ENCODE peak calls at places on chromosomes 11 and 22, in four cellular contexts. One of them, this sample, is unnamed.

GRCh38 chr11:117282956-117283355 is 8.2 kb upstream of the BACE1-AS start:
- DNase-seq in gastrocnemius medialis: no peak
- DNase-seq in uterus: no peak
- DNase-seq in H1: no peak
- DNase-seq in this sample: no peak

GRCh38 chr11:65420506-65421203 is 1.9 kb upstream of the NEAT1 start:
- DNase-seq in gastrocnemius medialis: no peak
- DNase-seq in H1: no peak
- DNase-seq in uterus: no peak
- DNase-seq in this sample: no peak

GRCh38 chr11:95074806-95075563 is 8.3 kb downstream of the SRSF8 start:
- DNase-seq in gastrocnemius medialis: peak
- DNase-seq in H1: no peak
- DNase-seq in uterus: no peak
- DNase-seq in this sample: no peak

GRCh38 chr11:3095712-3096361 is 38.6 kb upstream of the CARS1 start:
- DNase-seq in gastrocnemius medialis: no peak
- DNase-seq in H1: peak
- DNase-seq in uterus: peak
- DNase-seq in this sample: no peak

GRCh38 chr22:48135641-48136040 is 1373.2 kb downstream of the TBC1D22A start:
- DNase-seq in uterus: no peak
- DNase-seq in gastrocnemius medialis: no peak
- DNase-seq in H1: no peak
- DNase-seq in this sample: no peak

GRCh38 chr22:33807465-33807864 is 112.8 kb downstream of the LARGE1 start:
- DNase-seq in uterus: no peak
- DNase-seq in gastrocnemius medialis: no peak
- DNase-seq in H1: no peak
- DNase-seq in this sample: no peak

GRCh38 chr22:41410311-41410751 is 28.6 kb downstream of the TEF start:
- DNase-seq in gastrocnemius medialis: peak
- DNase-seq in uterus: no peak
- DNase-seq in H1: no peak
- DNase-seq in this sample: peak

GRCh38 chr22:44155115-44155514 is 25.6 kb upstream of the PARVG start:
- DNase-seq in H1: no peak
- DNase-seq in gastrocnemius medialis: no peak
- DNase-seq in uterus: no peak
- DNase-seq in this sample: no peak

GRCh38 chr11:1118755-1119275 is 38.9 kb upstream of the MUC5AC start:
- DNase-seq in uterus: no peak
- DNase-seq in H1: no peak
- DNase-seq in gastrocnemius medialis: no peak
- DNase-seq in this sample: no peak

GRCh38 chr22:41905411-41906202 is 9.3 kb downstream of the SHISA8 start:
- DNase-seq in uterus: no peak
- DNase-seq in gastrocnemius medialis: no peak
- DNase-seq in H1: no peak
- DNase-seq in this sample: no peak

GRCh38 chr11:70568504-70569172 is 170.3 kb downstream of the CTTN start:
- DNase-seq in H1: peak
- DNase-seq in gastrocnemius medialis: no peak
- DNase-seq in uterus: peak
- DNase-seq in this sample: no peak

GRCh38 chr11:108966978-108967377 is 302.1 kb downstream of the DDX10 start:
- DNase-seq in gastrocnemius medialis: no peak
- DNase-seq in H1: no peak
- DNase-seq in uterus: no peak
- DNase-seq in this sample: no peak

GRCh38 chr11:104003491-104003890 is 32.9 kb upstream of the DDI1 start:
- DNase-seq in gastrocnemius medialis: no peak
- DNase-seq in uterus: no peak
- DNase-seq in H1: no peak
- DNase-seq in this sample: no peak

GRCh38 chr11:31237819-31238771 is 131.4 kb downstream of the DCDC1 start:
- DNase-seq in gastrocnemius medialis: no peak
- DNase-seq in uterus: no peak
- DNase-seq in H1: no peak
- DNase-seq in this sample: no peak

GRCh38 chr11:99973993-99974392 is 713.1 kb upstream of the ARHGAP42 start:
- DNase-seq in uterus: no peak
- DNase-seq in gastrocnemius medialis: no peak
- DNase-seq in H1: no peak
- DNase-seq in this sample: no peak

GRCh38 chr11:64887757-64888405 is 9.5 kb upstream of the EHD1 start:
- DNase-seq in uterus: peak
- DNase-seq in gastrocnemius medialis: peak
- DNase-seq in H1: peak
- DNase-seq in this sample: peak

GRCh38 chr22:36439481-36440271 is 41.8 kb downstream of the TXN2 start:
- DNase-seq in gastrocnemius medialis: no peak
- DNase-seq in H1: no peak
- DNase-seq in uterus: peak
- DNase-seq in this sample: no peak

GRCh38 chr11:24295360-24295759 is 201.5 kb upstream of the LUZP2 start:
- DNase-seq in gastrocnemius medialis: no peak
- DNase-seq in H1: no peak
- DNase-seq in uterus: no peak
- DNase-seq in this sample: no peak

GRCh38 chr11:14237333-14237988 is 121.5 kb downstream of the RRAS2 start:
- DNase-seq in H1: no peak
- DNase-seq in uterus: no peak
- DNase-seq in gastrocnemius medialis: no peak
- DNase-seq in this sample: no peak

GRCh38 chr22:37996515-37997246 is 12.3 kb upstream of the SOX10 start:
- DNase-seq in uterus: no peak
- DNase-seq in H1: no peak
- DNase-seq in gastrocnemius medialis: no peak
- DNase-seq in this sample: no peak

GRCh38 chr11:134575504-134576230 is 163.6 kb upstream of the B3GAT1 start:
- DNase-seq in H1: peak
- DNase-seq in uterus: no peak
- DNase-seq in gastrocnemius medialis: no peak
- DNase-seq in this sample: no peak

GRCh38 chr11:28903716-28904115 is 795.5 kb downstream of the METTL15 start:
- DNase-seq in uterus: no peak
- DNase-seq in gastrocnemius medialis: no peak
- DNase-seq in H1: no peak
- DNase-seq in this sample: no peak

GRCh38 chr11:120326845-120327281 is 1.8 kb downstream of the TLCD5 start:
- DNase-seq in uterus: no peak
- DNase-seq in gastrocnemius medialis: no peak
- DNase-seq in H1: no peak
- DNase-seq in this sample: no peak

GRCh38 chr11:102842930-102843329 is 479 bp downstream of the MMP3 start:
- DNase-seq in uterus: no peak
- DNase-seq in H1: no peak
- DNase-seq in gastrocnemius medialis: no peak
- DNase-seq in this sample: no peak

GRCh38 chr11:19073454-19074415 is 13.2 kb upstream of the MRGPRX2 start:
- DNase-seq in H1: peak
- DNase-seq in uterus: no peak
- DNase-seq in gastrocnemius medialis: no peak
- DNase-seq in this sample: no peak

GRCh38 chr11:26964335-26964734 is 29.6 kb upstream of the FIBIN start:
- DNase-seq in uterus: no peak
- DNase-seq in H1: no peak
- DNase-seq in gastrocnemius medialis: no peak
- DNase-seq in this sample: no peak

GRCh38 chr11:44729065-44729464 is 2.3 kb downstream of the TSPAN18 start:
- DNase-seq in H1: no peak
- DNase-seq in uterus: no peak
- DNase-seq in gastrocnemius medialis: no peak
- DNase-seq in this sample: no peak

GRCh38 chr22:49215840-49216239 is 611.8 kb downstream of the BRD1 start:
- DNase-seq in gastrocnemius medialis: no peak
- DNase-seq in H1: no peak
- DNase-seq in uterus: no peak
- DNase-seq in this sample: no peak

GRCh38 chr11:118497831-118498230 is 29.4 kb upstream of the TTC36 start:
- DNase-seq in uterus: no peak
- DNase-seq in H1: no peak
- DNase-seq in gastrocnemius medialis: no peak
- DNase-seq in this sample: no peak

GRCh38 chr11:117010808-117011540 is 87.3 kb downstream of the SIK3 start:
- DNase-seq in H1: no peak
- DNase-seq in uterus: peak
- DNase-seq in gastrocnemius medialis: no peak
- DNase-seq in this sample: no peak

GRCh38 chr11:46254135-46254491 is 23.3 kb upstream of the CREB3L1 start:
- DNase-seq in H1: no peak
- DNase-seq in gastrocnemius medialis: no peak
- DNase-seq in uterus: no peak
- DNase-seq in this sample: no peak

GRCh38 chr22:25078591-25078990 is 121.1 kb upstream of the CRYBB3 start:
- DNase-seq in gastrocnemius medialis: no peak
- DNase-seq in H1: no peak
- DNase-seq in uterus: no peak
- DNase-seq in this sample: no peak

GRCh38 chr22:38258895-38259294 is 13.9 kb downstream of the TMEM184B start:
- DNase-seq in uterus: peak
- DNase-seq in gastrocnemius medialis: no peak
- DNase-seq in H1: no peak
- DNase-seq in this sample: peak

GRCh38 chr11:114080219-114080618 is 20.7 kb downstream of the ZBTB16 start:
- DNase-seq in H1: no peak
- DNase-seq in uterus: no peak
- DNase-seq in gastrocnemius medialis: peak
- DNase-seq in this sample: no peak

GRCh38 chr11:10927533-10927932 is 69.7 kb upstream of the ZBED5 start:
- DNase-seq in uterus: no peak
- DNase-seq in gastrocnemius medialis: no peak
- DNase-seq in H1: no peak
- DNase-seq in this sample: no peak

GRCh38 chr22:46581580-46582244 is 38.5 kb upstream of the GRAMD4 start:
- DNase-seq in H1: no peak
- DNase-seq in uterus: no peak
- DNase-seq in gastrocnemius medialis: no peak
- DNase-seq in this sample: no peak
- H3K27ac ChIP-seq in H1: no peak
- H3K27ac ChIP-seq in uterus: no peak
- H3K27ac ChIP-seq in gastrocnemius medialis: peak
- H3K27ac ChIP-seq in this sample: no peak

GRCh38 chr11:72333657-72334056 is 89.7 kb upstream of the PHOX2A start:
- DNase-seq in uterus: no peak
- DNase-seq in gastrocnemius medialis: no peak
- DNase-seq in H1: peak
- DNase-seq in this sample: no peak
- TF ChIP-seq CTCF in uterus: no peak
- TF ChIP-seq CTCF in gastrocnemius medialis: no peak
- TF ChIP-seq CTCF in H1: peak
- TF ChIP-seq CTCF in this sample: no peak

GRCh38 chr11:59756496-59756840 is 1.3 kb downstream of the STX3 start:
- DNase-seq in H1: no peak
- DNase-seq in gastrocnemius medialis: no peak
- DNase-seq in uterus: no peak
- DNase-seq in this sample: no peak
- H3K4me3 ChIP-seq in H1: peak
- H3K4me3 ChIP-seq in gastrocnemius medialis: peak
- H3K4me3 ChIP-seq in uterus: no peak
- H3K4me3 ChIP-seq in this sample: no peak

DNA sequence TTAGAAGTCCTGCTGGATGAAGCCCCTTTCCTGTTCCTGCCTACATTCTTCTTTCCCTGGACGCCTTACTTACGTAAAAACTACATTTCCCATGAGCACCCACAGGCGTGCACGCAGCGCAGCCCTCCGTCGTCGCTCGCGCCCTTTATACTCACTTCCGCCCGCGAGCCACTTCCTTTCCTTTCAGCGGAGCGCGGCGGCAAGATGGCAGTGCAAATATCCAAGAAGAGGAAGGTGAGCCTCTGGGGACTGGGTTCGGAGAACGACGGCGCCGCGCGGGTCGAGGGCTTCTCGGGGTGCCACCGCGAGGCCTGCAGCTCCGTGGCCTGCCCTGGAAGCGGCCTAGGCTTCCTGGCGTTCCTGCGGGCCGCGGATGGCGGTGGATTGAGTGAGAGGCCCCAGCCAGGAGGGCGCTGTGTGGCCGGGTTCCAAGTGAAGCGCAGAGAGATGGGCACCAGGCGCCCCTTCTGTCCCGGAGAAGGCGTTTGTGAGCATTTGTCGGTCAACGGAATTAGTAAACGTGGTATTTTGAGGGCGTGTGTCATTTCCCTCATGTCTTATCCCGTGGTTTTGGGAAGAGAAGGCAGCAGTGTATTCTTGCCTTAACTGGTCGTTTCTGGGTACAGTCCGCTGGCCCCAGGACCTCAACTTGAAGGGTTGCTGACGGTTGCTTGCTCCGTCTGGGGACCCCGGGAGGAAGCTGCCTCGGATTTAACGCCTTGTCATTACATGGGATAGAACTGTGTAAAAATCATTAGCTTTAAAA is at the start of gene RPS3:
- DNase-seq in H1: peak
- DNase-seq in uterus: peak
- DNase-seq in gastrocnemius medialis: peak
- DNase-seq in this sample: peak
- H3K27ac ChIP-seq in H1: peak
- H3K27ac ChIP-seq in uterus: peak
- H3K27ac ChIP-seq in gastrocnemius medialis: peak
- H3K27ac ChIP-seq in this sample: peak

GRCh38 chr22:30262112-30262511 is 4.5 kb downstream of the OSM start:
- DNase-seq in H1: no peak
- DNase-seq in uterus: no peak
- DNase-seq in gastrocnemius medialis: no peak
- DNase-seq in this sample: no peak
- TF ChIP-seq CTCF in H1: no peak
- TF ChIP-seq CTCF in uterus: no peak
- TF ChIP-seq CTCF in gastrocnemius medialis: no peak
- TF ChIP-seq CTCF in this sample: no peak